ENCODE peak calls at places on chromosome 5, in six cellular contexts. A, Q, Z, B, W and L are unnamed samples.

GRCh38 chr5:2719332-2719731 is 32.1 kb downstream of the IRX2 start:
- DNase-seq in Z (no peak), A (no peak), B (no peak), Q (no peak), W (no peak), L (no peak)

GRCh38 chr5:55904152-55904551 is 53.0 kb downstream of the IL31RA start:
- DNase-seq in A (no peak), Q (peak), Z (no peak), B (no peak), W (no peak), L (no peak)

GRCh38 chr5:76544268-76544926 is 78.8 kb downstream of the F2RL2 start:
- DNase-seq in Z (peak), A (no peak), W (no peak), Q (peak), B (peak), L (peak)

GRCh38 chr5:178624626-178625546 is 2.0 kb downstream of the CLK4 start:
- DNase-seq in B (no peak), A (no peak), Q (no peak), Z (no peak), W (peak), L (no peak)

GRCh38 chr5:136028782-136029742 is at the start of gene TGFBI:
- DNase-seq in Q (no peak), W (no peak), A (no peak), B (peak), Z (no peak), L (peak)

GRCh38 chr5:1948663-1949191 is 66.0 kb upstream of the IRX4 start:
- DNase-seq in A (no peak), Z (no peak), W (no peak), B (no peak), Q (no peak), L (no peak)

GRCh38 chr5:38601843-38602424 is 45.5 kb upstream of the LIFR start:
- DNase-seq in Z (no peak), B (peak), A (no peak), Q (no peak), W (no peak), L (no peak)

GRCh38 chr5:56532411-56532935 is 282.9 kb upstream of the MAP3K1 start:
- DNase-seq in W (no peak), Z (no peak), Q (no peak), B (no peak), A (no peak), L (no peak)

GRCh38 chr5:159156839-159157238 is 52.5 kb downstream of the RNF145 start:
- DNase-seq in A (peak), Z (peak), W (peak), B (peak), Q (peak), L (peak)